ENCODE peak calls at places on chromosomes 3 and 15, in eight cellular contexts. One of them, this sample, is unnamed.

GRCh38 chr3:149886957-149887356 is 73.9 kb downstream of the RNF13 start:
- DNase-seq in activated CD8-positive, alpha-beta memory T cell treated with anti-CD3 and anti-CD28 coated beads, Interleukin-2, amount 50 U/mL, for 48 hours: no peak
- DNase-seq in GM12865: no peak
- DNase-seq in mesenchymal stem cell: no peak
- DNase-seq in cortex of kidney: no peak
- DNase-seq in NCI-H2081 treated with DMSO at 0.1 percent for 48 hours: no peak
- DNase-seq in choroid plexus epithelial cell: no peak
- DNase-seq in NCI-H748 treated with DMSO at 0.1 percent for 48 hours: no peak
- DNase-seq in this sample: no peak

GRCh38 chr15:57373882-57374276 is 2.4 kb upstream of the CGNL1 start:
- DNase-seq in NCI-H748 treated with DMSO at 0.1 percent for 48 hours: no peak
- DNase-seq in mesenchymal stem cell: no peak
- DNase-seq in cortex of kidney: no peak
- DNase-seq in activated CD8-positive, alpha-beta memory T cell treated with anti-CD3 and anti-CD28 coated beads, Interleukin-2, amount 50 U/mL, for 48 hours: no peak
- DNase-seq in choroid plexus epithelial cell: no peak
- DNase-seq in NCI-H2081 treated with DMSO at 0.1 percent for 48 hours: no peak
- DNase-seq in GM12865: no peak
- DNase-seq in this sample: no peak

GRCh38 chr3:39961404-39961693 is 151.9 kb downstream of the MYRIP start:
- DNase-seq in activated CD8-positive, alpha-beta memory T cell treated with anti-CD3 and anti-CD28 coated beads, Interleukin-2, amount 50 U/mL, for 48 hours: no peak
- DNase-seq in mesenchymal stem cell: no peak
- DNase-seq in NCI-H2081 treated with DMSO at 0.1 percent for 48 hours: no peak
- DNase-seq in GM12865: no peak
- DNase-seq in choroid plexus epithelial cell: no peak
- DNase-seq in NCI-H748 treated with DMSO at 0.1 percent for 48 hours: no peak
- DNase-seq in cortex of kidney: no peak
- DNase-seq in this sample: no peak

GRCh38 chr3:14278799-14279705 is 100.4 kb downstream of the LSM3 start:
- DNase-seq in cortex of kidney: no peak
- DNase-seq in NCI-H2081 treated with DMSO at 0.1 percent for 48 hours: no peak
- DNase-seq in NCI-H748 treated with DMSO at 0.1 percent for 48 hours: no peak
- DNase-seq in activated CD8-positive, alpha-beta memory T cell treated with anti-CD3 and anti-CD28 coated beads, Interleukin-2, amount 50 U/mL, for 48 hours: no peak
- DNase-seq in mesenchymal stem cell: peak; percentile 29
- DNase-seq in choroid plexus epithelial cell: no peak
- DNase-seq in GM12865: no peak
- DNase-seq in this sample: no peak

GRCh38 chr15:85129881-85130280 is 148.2 kb downstream of the PDE8A start:
- DNase-seq in activated CD8-positive, alpha-beta memory T cell treated with anti-CD3 and anti-CD28 coated beads, Interleukin-2, amount 50 U/mL, for 48 hours: no peak
- DNase-seq in NCI-H748 treated with DMSO at 0.1 percent for 48 hours: no peak
- DNase-seq in choroid plexus epithelial cell: peak; percentile 41
- DNase-seq in GM12865: no peak
- DNase-seq in mesenchymal stem cell: no peak
- DNase-seq in cortex of kidney: no peak
- DNase-seq in NCI-H2081 treated with DMSO at 0.1 percent for 48 hours: no peak
- DNase-seq in this sample: no peak

GRCh38 chr3:144175644-144176425 is 204.2 kb downstream of the DIPK2A start:
- DNase-seq in cortex of kidney: no peak
- DNase-seq in GM12865: no peak
- DNase-seq in NCI-H2081 treated with DMSO at 0.1 percent for 48 hours: no peak
- DNase-seq in mesenchymal stem cell: no peak
- DNase-seq in choroid plexus epithelial cell: no peak
- DNase-seq in NCI-H748 treated with DMSO at 0.1 percent for 48 hours: no peak
- DNase-seq in activated CD8-positive, alpha-beta memory T cell treated with anti-CD3 and anti-CD28 coated beads, Interleukin-2, amount 50 U/mL, for 48 hours: no peak
- DNase-seq in this sample: peak; percentile 27

GRCh38 chr3:153734777-153735551 is 386.2 kb upstream of the ARHGEF26 start:
- DNase-seq in activated CD8-positive, alpha-beta memory T cell treated with anti-CD3 and anti-CD28 coated beads, Interleukin-2, amount 50 U/mL, for 48 hours: no peak
- DNase-seq in NCI-H748 treated with DMSO at 0.1 percent for 48 hours: no peak
- DNase-seq in cortex of kidney: no peak
- DNase-seq in mesenchymal stem cell: no peak
- DNase-seq in choroid plexus epithelial cell: no peak
- DNase-seq in GM12865: no peak
- DNase-seq in NCI-H2081 treated with DMSO at 0.1 percent for 48 hours: no peak
- DNase-seq in this sample: peak; percentile 83

GRCh38 chr3:81965696-81966095 is 204.3 kb upstream of the GBE1 start:
- DNase-seq in cortex of kidney: no peak
- DNase-seq in NCI-H748 treated with DMSO at 0.1 percent for 48 hours: no peak
- DNase-seq in mesenchymal stem cell: no peak
- DNase-seq in choroid plexus epithelial cell: no peak
- DNase-seq in NCI-H2081 treated with DMSO at 0.1 percent for 48 hours: no peak
- DNase-seq in activated CD8-positive, alpha-beta memory T cell treated with anti-CD3 and anti-CD28 coated beads, Interleukin-2, amount 50 U/mL, for 48 hours: no peak
- DNase-seq in GM12865: no peak
- DNase-seq in this sample: no peak

GRCh38 chr3:129261850-129262249 is 12.4 kb downstream of the COPG1 start:
- DNase-seq in GM12865: no peak
- DNase-seq in NCI-H748 treated with DMSO at 0.1 percent for 48 hours: no peak
- DNase-seq in mesenchymal stem cell: no peak
- DNase-seq in choroid plexus epithelial cell: no peak
- DNase-seq in cortex of kidney: no peak
- DNase-seq in NCI-H2081 treated with DMSO at 0.1 percent for 48 hours: no peak
- DNase-seq in activated CD8-positive, alpha-beta memory T cell treated with anti-CD3 and anti-CD28 coated beads, Interleukin-2, amount 50 U/mL, for 48 hours: no peak
- DNase-seq in this sample: no peak

GRCh38 chr15:52567886-52568568 is 803 bp downstream of the ARPP19 start:
- DNase-seq in choroid plexus epithelial cell: peak; percentile 48
- DNase-seq in NCI-H2081 treated with DMSO at 0.1 percent for 48 hours: no peak
- DNase-seq in activated CD8-positive, alpha-beta memory T cell treated with anti-CD3 and anti-CD28 coated beads, Interleukin-2, amount 50 U/mL, for 48 hours: peak; percentile 77
- DNase-seq in cortex of kidney: no peak
- DNase-seq in NCI-H748 treated with DMSO at 0.1 percent for 48 hours: peak; percentile 12
- DNase-seq in GM12865: peak; percentile 51
- DNase-seq in mesenchymal stem cell: peak; percentile 61
- DNase-seq in this sample: peak; percentile 71

GRCh38 chr3:10925436-10926260 is 66.9 kb upstream of the SLC6A1 start:
- DNase-seq in mesenchymal stem cell: no peak
- DNase-seq in cortex of kidney: no peak
- DNase-seq in GM12865: no peak
- DNase-seq in activated CD8-positive, alpha-beta memory T cell treated with anti-CD3 and anti-CD28 coated beads, Interleukin-2, amount 50 U/mL, for 48 hours: no peak
- DNase-seq in NCI-H2081 treated with DMSO at 0.1 percent for 48 hours: no peak
- DNase-seq in choroid plexus epithelial cell: no peak
- DNase-seq in NCI-H748 treated with DMSO at 0.1 percent for 48 hours: no peak
- DNase-seq in this sample: no peak

GRCh38 chr15:36332301-36332700 is 247.1 kb upstream of the CDIN1 start:
- DNase-seq in NCI-H2081 treated with DMSO at 0.1 percent for 48 hours: no peak
- DNase-seq in choroid plexus epithelial cell: peak; percentile 30
- DNase-seq in cortex of kidney: no peak
- DNase-seq in mesenchymal stem cell: peak; percentile 67
- DNase-seq in NCI-H748 treated with DMSO at 0.1 percent for 48 hours: no peak
- DNase-seq in activated CD8-positive, alpha-beta memory T cell treated with anti-CD3 and anti-CD28 coated beads, Interleukin-2, amount 50 U/mL, for 48 hours: no peak
- DNase-seq in GM12865: no peak
- DNase-seq in this sample: no peak

GRCh38 chr15:92164327-92165000 is 229.2 kb upstream of the ST8SIA2 start:
- DNase-seq in activated CD8-positive, alpha-beta memory T cell treated with anti-CD3 and anti-CD28 coated beads, Interleukin-2, amount 50 U/mL, for 48 hours: no peak
- DNase-seq in NCI-H2081 treated with DMSO at 0.1 percent for 48 hours: no peak
- DNase-seq in choroid plexus epithelial cell: peak; percentile 4
- DNase-seq in mesenchymal stem cell: peak; percentile 0
- DNase-seq in cortex of kidney: no peak
- DNase-seq in NCI-H748 treated with DMSO at 0.1 percent for 48 hours: no peak
- DNase-seq in GM12865: no peak
- DNase-seq in this sample: no peak

GRCh38 chr15:56086566-56086965 is 93.2 kb upstream of the NEDD4 start:
- DNase-seq in NCI-H748 treated with DMSO at 0.1 percent for 48 hours: no peak
- DNase-seq in activated CD8-positive, alpha-beta memory T cell treated with anti-CD3 and anti-CD28 coated beads, Interleukin-2, amount 50 U/mL, for 48 hours: no peak
- DNase-seq in NCI-H2081 treated with DMSO at 0.1 percent for 48 hours: no peak
- DNase-seq in choroid plexus epithelial cell: no peak
- DNase-seq in GM12865: no peak
- DNase-seq in mesenchymal stem cell: no peak
- DNase-seq in cortex of kidney: no peak
- DNase-seq in this sample: no peak

GRCh38 chr3:73558399-73559075 is 66.2 kb downstream of the PDZRN3 start:
- DNase-seq in NCI-H748 treated with DMSO at 0.1 percent for 48 hours: no peak
- DNase-seq in GM12865: no peak
- DNase-seq in NCI-H2081 treated with DMSO at 0.1 percent for 48 hours: no peak
- DNase-seq in activated CD8-positive, alpha-beta memory T cell treated with anti-CD3 and anti-CD28 coated beads, Interleukin-2, amount 50 U/mL, for 48 hours: no peak
- DNase-seq in mesenchymal stem cell: peak; percentile 94
- DNase-seq in choroid plexus epithelial cell: peak; percentile 61
- DNase-seq in cortex of kidney: no peak
- DNase-seq in this sample: peak; percentile 40

GRCh38 chr3:128473180-128473519 is 6.5 kb upstream of the DNAJB8 start:
- DNase-seq in NCI-H748 treated with DMSO at 0.1 percent for 48 hours: no peak
- DNase-seq in cortex of kidney: no peak
- DNase-seq in choroid plexus epithelial cell: no peak
- DNase-seq in GM12865: no peak
- DNase-seq in activated CD8-positive, alpha-beta memory T cell treated with anti-CD3 and anti-CD28 coated beads, Interleukin-2, amount 50 U/mL, for 48 hours: no peak
- DNase-seq in mesenchymal stem cell: no peak
- DNase-seq in NCI-H2081 treated with DMSO at 0.1 percent for 48 hours: no peak
- DNase-seq in this sample: no peak

GRCh38 chr3:81886081-81886480 is 124.6 kb upstream of the GBE1 start:
- DNase-seq in cortex of kidney: no peak
- DNase-seq in NCI-H748 treated with DMSO at 0.1 percent for 48 hours: no peak
- DNase-seq in choroid plexus epithelial cell: no peak
- DNase-seq in mesenchymal stem cell: no peak
- DNase-seq in NCI-H2081 treated with DMSO at 0.1 percent for 48 hours: no peak
- DNase-seq in activated CD8-positive, alpha-beta memory T cell treated with anti-CD3 and anti-CD28 coated beads, Interleukin-2, amount 50 U/mL, for 48 hours: no peak
- DNase-seq in GM12865: no peak
- DNase-seq in this sample: peak; percentile 40

GRCh38 chr15:76555247-76555646 is 218.7 kb downstream of the ISL2 start:
- DNase-seq in activated CD8-positive, alpha-beta memory T cell treated with anti-CD3 and anti-CD28 coated beads, Interleukin-2, amount 50 U/mL, for 48 hours: no peak
- DNase-seq in choroid plexus epithelial cell: no peak
- DNase-seq in GM12865: no peak
- DNase-seq in NCI-H2081 treated with DMSO at 0.1 percent for 48 hours: no peak
- DNase-seq in NCI-H748 treated with DMSO at 0.1 percent for 48 hours: no peak
- DNase-seq in mesenchymal stem cell: no peak
- DNase-seq in cortex of kidney: no peak
- DNase-seq in this sample: no peak

GRCh38 chr3:98782826-98783500 is 19.8 kb downstream of the ST3GAL6 start:
- DNase-seq in NCI-H748 treated with DMSO at 0.1 percent for 48 hours: no peak
- DNase-seq in NCI-H2081 treated with DMSO at 0.1 percent for 48 hours: no peak
- DNase-seq in mesenchymal stem cell: no peak
- DNase-seq in GM12865: peak; percentile 56
- DNase-seq in activated CD8-positive, alpha-beta memory T cell treated with anti-CD3 and anti-CD28 coated beads, Interleukin-2, amount 50 U/mL, for 48 hours: no peak
- DNase-seq in cortex of kidney: no peak
- DNase-seq in choroid plexus epithelial cell: no peak
- DNase-seq in this sample: no peak

GRCh38 chr3:60202052-60202753 is 1049.0 kb downstream of the FHIT start:
- DNase-seq in GM12865: no peak
- DNase-seq in NCI-H748 treated with DMSO at 0.1 percent for 48 hours: peak; percentile 50
- DNase-seq in choroid plexus epithelial cell: peak; percentile 2
- DNase-seq in cortex of kidney: no peak
- DNase-seq in NCI-H2081 treated with DMSO at 0.1 percent for 48 hours: no peak
- DNase-seq in activated CD8-positive, alpha-beta memory T cell treated with anti-CD3 and anti-CD28 coated beads, Interleukin-2, amount 50 U/mL, for 48 hours: no peak
- DNase-seq in mesenchymal stem cell: no peak
- DNase-seq in this sample: no peak

GRCh38 chr3:16842710-16843270 is 42.0 kb upstream of the PLCL2 start:
- DNase-seq in mesenchymal stem cell: no peak
- DNase-seq in NCI-H2081 treated with DMSO at 0.1 percent for 48 hours: no peak
- DNase-seq in NCI-H748 treated with DMSO at 0.1 percent for 48 hours: peak; percentile 16
- DNase-seq in GM12865: no peak
- DNase-seq in choroid plexus epithelial cell: no peak
- DNase-seq in cortex of kidney: no peak
- DNase-seq in activated CD8-positive, alpha-beta memory T cell treated with anti-CD3 and anti-CD28 coated beads, Interleukin-2, amount 50 U/mL, for 48 hours: no peak
- DNase-seq in this sample: no peak

GRCh38 chr3:105672996-105673395 is 195.8 kb downstream of the CBLB start:
- DNase-seq in activated CD8-positive, alpha-beta memory T cell treated with anti-CD3 and anti-CD28 coated beads, Interleukin-2, amount 50 U/mL, for 48 hours: no peak
- DNase-seq in mesenchymal stem cell: no peak
- DNase-seq in GM12865: no peak
- DNase-seq in NCI-H2081 treated with DMSO at 0.1 percent for 48 hours: no peak
- DNase-seq in NCI-H748 treated with DMSO at 0.1 percent for 48 hours: no peak
- DNase-seq in choroid plexus epithelial cell: no peak
- DNase-seq in cortex of kidney: no peak
- DNase-seq in this sample: no peak

GRCh38 chr3:152296990-152297389 is 28.3 kb downstream of the MBNL1 start:
- DNase-seq in choroid plexus epithelial cell: no peak
- DNase-seq in NCI-H748 treated with DMSO at 0.1 percent for 48 hours: no peak
- DNase-seq in mesenchymal stem cell: no peak
- DNase-seq in GM12865: no peak
- DNase-seq in cortex of kidney: no peak
- DNase-seq in NCI-H2081 treated with DMSO at 0.1 percent for 48 hours: no peak
- DNase-seq in activated CD8-positive, alpha-beta memory T cell treated with anti-CD3 and anti-CD28 coated beads, Interleukin-2, amount 50 U/mL, for 48 hours: no peak
- DNase-seq in this sample: no peak

GRCh38 chr3:37526511-37526910 is 335.2 kb upstream of the CTDSPL start:
- DNase-seq in GM12865: no peak
- DNase-seq in cortex of kidney: no peak
- DNase-seq in NCI-H2081 treated with DMSO at 0.1 percent for 48 hours: no peak
- DNase-seq in NCI-H748 treated with DMSO at 0.1 percent for 48 hours: no peak
- DNase-seq in activated CD8-positive, alpha-beta memory T cell treated with anti-CD3 and anti-CD28 coated beads, Interleukin-2, amount 50 U/mL, for 48 hours: no peak
- DNase-seq in choroid plexus epithelial cell: peak; percentile 30
- DNase-seq in mesenchymal stem cell: no peak
- DNase-seq in this sample: no peak

GRCh38 chr3:107954845-107955244 is 136.0 kb downstream of the CD47 start:
- DNase-seq in choroid plexus epithelial cell: no peak
- DNase-seq in NCI-H748 treated with DMSO at 0.1 percent for 48 hours: no peak
- DNase-seq in GM12865: peak; percentile 16
- DNase-seq in mesenchymal stem cell: no peak
- DNase-seq in activated CD8-positive, alpha-beta memory T cell treated with anti-CD3 and anti-CD28 coated beads, Interleukin-2, amount 50 U/mL, for 48 hours: no peak
- DNase-seq in NCI-H2081 treated with DMSO at 0.1 percent for 48 hours: no peak
- DNase-seq in cortex of kidney: no peak
- DNase-seq in this sample: no peak

GRCh38 chr3:25047058-25047457 is 381.0 kb upstream of the RARB start:
- DNase-seq in NCI-H2081 treated with DMSO at 0.1 percent for 48 hours: no peak
- DNase-seq in NCI-H748 treated with DMSO at 0.1 percent for 48 hours: peak; percentile 17
- DNase-seq in GM12865: no peak
- DNase-seq in cortex of kidney: no peak
- DNase-seq in activated CD8-positive, alpha-beta memory T cell treated with anti-CD3 and anti-CD28 coated beads, Interleukin-2, amount 50 U/mL, for 48 hours: no peak
- DNase-seq in mesenchymal stem cell: peak; percentile 41
- DNase-seq in choroid plexus epithelial cell: peak; percentile 56
- DNase-seq in this sample: peak; percentile 40

GRCh38 chr15:78075490-78076230 is 1.9 kb downstream of the TBC1D2B start:
- DNase-seq in choroid plexus epithelial cell: peak; percentile 96
- DNase-seq in mesenchymal stem cell: peak; percentile 95
- DNase-seq in NCI-H748 treated with DMSO at 0.1 percent for 48 hours: no peak
- DNase-seq in GM12865: no peak
- DNase-seq in NCI-H2081 treated with DMSO at 0.1 percent for 48 hours: no peak
- DNase-seq in cortex of kidney: no peak
- DNase-seq in activated CD8-positive, alpha-beta memory T cell treated with anti-CD3 and anti-CD28 coated beads, Interleukin-2, amount 50 U/mL, for 48 hours: peak; percentile 49
- DNase-seq in this sample: peak; percentile 79

GRCh38 chr3:153830552-153830951 is 290.6 kb upstream of the ARHGEF26 start:
- DNase-seq in GM12865: no peak
- DNase-seq in choroid plexus epithelial cell: no peak
- DNase-seq in mesenchymal stem cell: no peak
- DNase-seq in cortex of kidney: no peak
- DNase-seq in activated CD8-positive, alpha-beta memory T cell treated with anti-CD3 and anti-CD28 coated beads, Interleukin-2, amount 50 U/mL, for 48 hours: no peak
- DNase-seq in NCI-H2081 treated with DMSO at 0.1 percent for 48 hours: no peak
- DNase-seq in NCI-H748 treated with DMSO at 0.1 percent for 48 hours: no peak
- DNase-seq in this sample: no peak